ENCODE peak calls at places on chromosomes 12 and 14, in six cellular contexts. Y, A, I, G, O and J are unnamed samples.

GRCh38 chr14:69812725-69813124 is 15.7 kb upstream of the SLC10A1 start:
- DNase-seq in Y (no peak), A (peak; percentile 11), I (no peak), G (peak; percentile 47), O (no peak), J (no peak)

GRCh38 chr14:34324363-34324795 is 137.7 kb downstream of the SPTSSA start:
- DNase-seq in Y (no peak), A (peak; percentile 55), I (no peak), G (peak; percentile 12), O (no peak), J (peak; percentile 40)

GRCh38 chr14:58944226-58944769 is 244.2 kb upstream of the DAAM1 start:
- DNase-seq in Y (no peak), A (no peak), I (no peak), G (peak; percentile 59), O (no peak), J (no peak)

GRCh38 chr12:105948331-105948730 is 190.4 kb downstream of the NUAK1 start:
- DNase-seq in Y (no peak), A (peak; percentile 50), I (peak; percentile 25), G (no peak), O (no peak), J (peak; percentile 63)

GRCh38 chr12:131869871-131870418 is 24.5 kb upstream of the ULK1 start:
- DNase-seq in Y (no peak), A (peak; percentile 33), I (no peak), G (no peak), O (no peak), J (peak; percentile 88)

GRCh38 chr12:66550626-66551025 is 128.2 kb downstream of the GRIP1 start:
- DNase-seq in Y (no peak), A (no peak), I (no peak), G (no peak), O (no peak), J (peak; percentile 21)

GRCh38 chr12:77625441-77625840 is 205.3 kb upstream of the NAV3 start:
- DNase-seq in Y (no peak), A (peak; percentile 80), I (peak; percentile 87), G (no peak), O (no peak), J (peak; percentile 95)

GRCh38 chr12:21502164-21502496 is 541 bp downstream of the GOLT1B start:
- DNase-seq in Y (no peak), A (peak; percentile 34), I (no peak), G (peak; percentile 20), O (no peak), J (peak; percentile 44)

GRCh38 chr12:95440401-95440800 is 33.6 kb upstream of the METAP2 start:
- DNase-seq in Y (no peak), A (peak; percentile 18), I (no peak), G (no peak), O (no peak), J (peak; percentile 79)

GRCh38 chr14:63257299-63257698 is 53.1 kb downstream of the RHOJ start:
- DNase-seq in Y (no peak), A (no peak), I (no peak), G (no peak), O (no peak), J (no peak)

GRCh38 chr12:71661977-71662522 is 1.6 kb downstream of the ZFC3H1 start:
- DNase-seq in Y (no peak), A (peak; percentile 79), I (peak; percentile 12), G (no peak), O (no peak), J (peak; percentile 15)

GRCh38 chr12:124531281-124531745 is 36.1 kb downstream of the NCOR2 start:
- DNase-seq in Y (no peak), A (no peak), I (no peak), G (no peak), O (no peak), J (no peak)

GRCh38 chr12:104458645-104459555 is 2.2 kb downstream of the CHST11 start:
- DNase-seq in Y (peak; percentile 19), A (peak; percentile 39), I (peak; percentile 6), G (peak; percentile 22), O (no peak), J (peak; percentile 50)

GRCh38 chr12:106101798-106102197 is 37.0 kb downstream of the NUAK1 start:
- DNase-seq in Y (no peak), A (no peak), I (no peak), G (no peak), O (no peak), J (no peak)

GRCh38 chr12:12689672-12690287 is 6.2 kb downstream of the GPR19 start:
- DNase-seq in Y (no peak), A (no peak), I (no peak), G (no peak), O (no peak), J (peak; percentile 33)

GRCh38 chr12:119444462-119445044 is 110.0 kb downstream of the CCDC60 start:
- DNase-seq in Y (peak; percentile 58), A (peak; percentile 22), I (no peak), G (peak; percentile 27), O (peak; percentile 59), J (peak; percentile 61)

GRCh38 chr12:51322452-51322851 is 1.5 kb downstream of the BIN2 start:
- DNase-seq in Y (peak; percentile 64), A (no peak), I (no peak), G (no peak), O (no peak), J (no peak)

GRCh38 chr12:28253175-28253641 is 63.0 kb downstream of the CCDC91 start:
- DNase-seq in Y (peak; percentile 59), A (no peak), I (no peak), G (no peak), O (no peak), J (peak; percentile 57)

GRCh38 chr12:113086249-113087164 is 30.0 kb downstream of the DTX1 start:
- DNase-seq in Y (no peak), A (no peak), I (no peak), G (peak; percentile 50), O (no peak), J (peak; percentile 69)

GRCh38 chr12:75954076-75954475 is 77.5 kb downstream of the PHLDA1 start:
- DNase-seq in Y (no peak), A (peak; percentile 94), I (peak; percentile 84), G (no peak), O (no peak), J (peak; percentile 99)

GRCh38 chr14:69629225-69630127 is 18.1 kb downstream of the SUSD6 start:
- DNase-seq in Y (no peak), A (no peak), I (no peak), G (no peak), O (no peak), J (no peak)

GRCh38 chr12:59070534-59070933 is 150.2 kb upstream of the LRIG3 start:
- DNase-seq in Y (no peak), A (peak; percentile 26), I (no peak), G (no peak), O (no peak), J (peak; percentile 34)

GRCh38 chr14:96246535-96246839 is 9.5 kb upstream of the BDKRB1 start:
- DNase-seq in Y (no peak), A (peak; percentile 93), I (peak; percentile 95), G (no peak), O (no peak), J (peak; percentile 89)

GRCh38 chr12:93563807-93564538 is 8.5 kb upstream of the SOCS2 start:
- DNase-seq in Y (no peak), A (peak; percentile 42), I (no peak), G (no peak), O (peak; percentile 79), J (peak; percentile 90)

GRCh38 chr12:129052373-129052772 is 199.1 kb downstream of the GLT1D1 start:
- DNase-seq in Y (no peak), A (no peak), I (no peak), G (no peak), O (no peak), J (no peak)

GRCh38 chr14:90490727-90491050 is 93.9 kb downstream of the CALM1 start:
- DNase-seq in Y (no peak), A (no peak), I (no peak), G (no peak), O (no peak), J (no peak)

GRCh38 chr14:89477391-89477790 is 60.4 kb upstream of the FOXN3 start:
- DNase-seq in Y (no peak), A (peak; percentile 58), I (no peak), G (peak; percentile 23), O (no peak), J (no peak)

GRCh38 chr12:65113621-65114035 is 7.5 kb downstream of the WIF1 start:
- DNase-seq in Y (peak; percentile 11), A (no peak), I (no peak), G (no peak), O (no peak), J (no peak)

GRCh38 chr12:87667378-87667777 is 361.8 kb downstream of the C12orf50 start:
- DNase-seq in Y (no peak), A (peak; percentile 86), I (peak; percentile 14), G (no peak), O (no peak), J (peak; percentile 70)

GRCh38 chr12:93244514-93245077 is 133.1 kb upstream of the NUDT4 start:
- DNase-seq in Y (peak; percentile 36), A (no peak), I (no peak), G (no peak), O (no peak), J (no peak)

GRCh38 chr12:124904306-124905098 is 9.9 kb downstream of the UBC start:
- DNase-seq in Y (no peak), A (peak; percentile 91), I (peak; percentile 92), G (peak; percentile 86), O (peak; percentile 82), J (peak; percentile 97)